ENCODE peak calls at places on chromosomes 16 and 17, in four cellular contexts. J is upper lobe of right lung, W is AG04450, K is neural crest cell. I is an unnamed sample.

GRCh38 chr16:31016018-31016417 is 5.6 kb upstream of the STX1B start:
- DNase-seq in W (no peak), K (no peak), J (no peak), I (no peak)

GRCh38 chr17:81898029-81898866 is 3.8 kb upstream of the NPB start:
- DNase-seq in K (no peak), W (no peak), J (no peak), I (no peak)

GRCh38 chr17:66629762-66630161 is 205.2 kb upstream of the CACNG5 start:
- DNase-seq in J (no peak), W (no peak), K (no peak), I (no peak)

GRCh38 chr17:14712471-14713075 is 411.7 kb downstream of the HS3ST3B1 start:
- DNase-seq in J (no peak), W (no peak), K (no peak), I (no peak)

GRCh38 chr16:81694494-81695285 is 84.4 kb upstream of the PLCG2 start:
- DNase-seq in K (no peak), W (no peak), J (no peak), I (no peak)

GRCh38 chr16:5415123-5415522 is 317.5 kb upstream of the EEF2KMT start:
- DNase-seq in W (no peak), K (no peak), J (no peak), I (no peak)

GRCh38 chr17:80566054-80566400 is 21.4 kb downstream of the RPTOR start:
- DNase-seq in W (no peak), J (no peak), K (no peak), I (no peak)

GRCh38 chr17:57675988-57676387 is 69.1 kb downstream of the CCDC182 start:
- DNase-seq in K (no peak), J (no peak), W (no peak), I (no peak)

GRCh38 chr17:49450735-49451134 is 36.1 kb upstream of the PHB1 start:
- DNase-seq in J (no peak), W (no peak), K (no peak), I (no peak)

GRCh38 chr17:64625541-64625940 is 36.6 kb downstream of the SMURF2 start:
- DNase-seq in K (no peak), W (no peak), J (no peak), I (no peak)

GRCh38 chr16:78396046-78396445 is 296.6 kb downstream of the WWOX start:
- DNase-seq in W (no peak), J (no peak), K (no peak), I (no peak)

GRCh38 chr16:80263181-80263823 is 277.5 kb upstream of the DYNLRB2 start:
- DNase-seq in J (no peak), W (no peak), K (no peak), I (no peak)

GRCh38 chr17:28841901-28842281 is 699 bp downstream of the FAM222B start:
- DNase-seq in J (no peak), K (no peak), W (no peak), I (no peak)

GRCh38 chr17:17056167-17056562 is 13.9 kb downstream of the MPRIP start:
- DNase-seq in J (peak), K (no peak), W (no peak), I (no peak)

GRCh38 chr16:84069540-84069939 is 26.9 kb upstream of the SLC38A8 start:
- DNase-seq in J (no peak), K (no peak), W (no peak), I (no peak)

GRCh38 chr17:81258292-81258691 is 19.2 kb downstream of the NDUFAF8 start:
- DNase-seq in W (no peak), J (no peak), K (no peak), I (no peak)

GRCh38 chr16:29658693-29659092 is 4.4 kb upstream of the SPN start:
- DNase-seq in K (no peak), J (no peak), W (no peak), I (no peak)

GRCh38 chr17:48601184-48601527 is 3.6 kb downstream of the HOXB6 start:
- DNase-seq in W (no peak), J (no peak), K (no peak), I (no peak)

GRCh38 chr17:82963104-82963950 is 116.1 kb upstream of the METRNL start:
- DNase-seq in K (peak), W (peak), J (peak), I (peak)

GRCh38 chr16:87487361-87487924 is 5.4 kb downstream of the ZCCHC14 start:
- DNase-seq in W (no peak), J (peak), K (no peak), I (no peak)

GRCh38 chr16:1993731-1994131 is 4.0 kb downstream of the SYNGR3 start:
- DNase-seq in J (peak), K (no peak), W (no peak), I (no peak)

GRCh38 chr16:85928411-85928820 is 29.5 kb downstream of the IRF8 start:
- DNase-seq in J (no peak), K (no peak), W (no peak), I (no peak)

GRCh38 chr16:87437911-87438610 is 45.9 kb downstream of the MAP1LC3B start:
- DNase-seq in W (no peak), K (no peak), J (no peak), I (no peak)

GRCh38 chr17:74798239-74798707 is 22.1 kb upstream of the NAT9 start:
- DNase-seq in W (no peak), K (no peak), J (no peak), I (no peak)

GRCh38 chr17:51585514-51586104 is 325.3 kb downstream of the UTP18 start:
- DNase-seq in K (peak), J (no peak), W (no peak), I (peak)

GRCh38 chr17:17723354-17724261 is 42.4 kb downstream of the RAI1 start:
- DNase-seq in W (peak), K (peak), J (no peak), I (peak)

GRCh38 chr17:82062984-82063368 is 2.6 kb downstream of the DUS1L start:
- DNase-seq in J (no peak), W (no peak), K (no peak), I (no peak)

GRCh38 chr17:66423436-66423922 is 121.1 kb downstream of the PRKCA start:
- DNase-seq in J (no peak), W (no peak), K (no peak), I (no peak)

GRCh38 chr17:75832164-75832651 is 12.0 kb downstream of the UNC13D start:
- DNase-seq in J (peak), K (no peak), W (no peak), I (no peak)

GRCh38 chr17:28711723-28712036 is at the start of gene PROCA1:
- DNase-seq in K (no peak), J (no peak), W (no peak), I (no peak)

GRCh38 chr16:15538484-15538883 is 104.1 kb downstream of the BMERB1 start:
- DNase-seq in J (no peak), K (no peak), W (no peak), I (no peak)

GRCh38 chr16:30086291-30087140 is 5.2 kb downstream of the TBX6 start:
- DNase-seq in K (no peak), J (no peak), W (no peak), I (no peak)

GRCh38 chr17:74444406-74444805 is 12.5 kb downstream of the GPRC5C start:
- DNase-seq in K (peak), W (no peak), J (peak), I (no peak)

GRCh38 chr16:67915831-67916723 is 15.6 kb downstream of the CTRL start:
- DNase-seq in J (no peak), W (no peak), K (no peak), I (no peak)

GRCh38 chr17:28718990-28719433 is 773 bp upstream of the RPL23A start:
- DNase-seq in J (no peak), W (no peak), K (peak), I (peak)

GRCh38 chr17:11898526-11899235 is 98.6 kb downstream of the ZNF18 start:
- DNase-seq in W (no peak), J (no peak), K (no peak), I (no peak)

GRCh38 chr17:82272495-82273326 is 789 bp downstream of the CSNK1D start:
- DNase-seq in W (no peak), K (peak), J (peak), I (peak)

GRCh38 chr17:37315601-37316000 is 60.2 kb upstream of the C17orf78 start:
- DNase-seq in J (no peak), K (no peak), W (no peak), I (no peak)

GRCh38 chr17:82734987-82735866 is at the start of gene FN3K:
- DNase-seq in W (peak), K (peak), J (peak), I (peak)

DNA sequence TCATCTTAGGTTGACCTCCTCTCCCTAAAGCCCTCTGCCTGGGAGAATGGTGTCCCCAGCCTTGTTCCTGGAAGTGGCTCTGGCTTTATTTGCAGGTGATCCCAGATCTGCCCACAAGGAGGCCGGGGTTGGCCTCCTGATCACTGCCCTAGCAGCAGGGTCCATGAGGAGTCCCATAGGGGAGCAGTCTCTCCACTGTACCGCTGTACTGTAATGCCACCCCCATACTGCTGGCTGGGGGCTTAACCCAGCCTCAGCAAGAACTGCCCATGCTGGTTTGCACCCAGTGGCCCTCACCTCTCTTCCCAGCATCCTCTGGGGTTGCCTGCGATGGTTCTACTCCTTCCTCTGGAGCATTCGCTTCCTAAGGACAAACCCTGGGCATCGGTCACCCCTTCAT is 39.1 kb downstream of the PSME3IP1 start:
- DNase-seq in K (no peak), W (no peak), J (no peak), I (peak)
- TF ChIP-seq CTCF in K (peak), W (peak), J (peak), I (peak)

GRCh38 chr16:11104168-11105037 is 151.6 kb downstream of the SOCS1 start:
- DNase-seq in K (no peak), W (no peak), J (no peak), I (no peak)

GRCh38 chr16:11106726-11107125 is 149.3 kb downstream of the SOCS1 start:
- DNase-seq in W (no peak), J (no peak), K (no peak), I (no peak)

GRCh38 chr16:11102523-11102898 is 153.5 kb downstream of the SOCS1 start:
- DNase-seq in K (no peak), W (no peak), J (no peak), I (no peak)

GRCh38 chr16:11107781-11108465 is 148.1 kb downstream of the SOCS1 start:
- DNase-seq in J (no peak), W (no peak), K (no peak), I (no peak)

GRCh38 chr16:11105038-11105903 is 150.7 kb downstream of the SOCS1 start:
- DNase-seq in K (no peak), W (peak), J (no peak), I (no peak)
- TF ChIP-seq CTCF in K (no peak), W (no peak), J (no peak), I (no peak)

GRCh38 chr16:62041401-62041800 is 5.2 kb upstream of the CDH8 start:
- DNase-seq in J (no peak), W (no peak), K (peak), I (peak)
- TF ChIP-seq CTCF in J (peak), W (no peak), K (peak), I (peak)

DNA sequence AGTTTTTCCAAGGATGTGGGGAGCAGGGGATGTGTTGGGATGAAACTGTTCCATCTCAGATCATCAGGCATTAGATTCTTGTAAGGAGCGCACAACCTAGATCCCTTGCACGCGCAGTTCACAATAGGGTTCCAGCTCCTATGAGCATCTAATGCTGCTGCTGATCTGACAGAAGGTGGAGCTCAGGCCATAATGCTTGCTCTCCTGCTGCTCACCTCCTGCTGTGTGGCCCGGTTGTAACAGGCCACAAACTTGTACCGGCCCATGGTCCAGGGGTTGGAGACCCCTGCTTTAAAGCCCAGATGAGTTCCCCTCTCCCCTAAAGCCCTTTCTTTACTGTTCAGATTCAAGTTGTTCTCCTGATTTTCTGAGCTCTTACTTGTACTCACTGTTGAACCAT is 44.8 kb downstream of the RNF135 start:
- DNase-seq in K (no peak), W (no peak), J (no peak), I (no peak)
- TF ChIP-seq CTCF in K (no peak), W (no peak), J (no peak), I (no peak)

DNA sequence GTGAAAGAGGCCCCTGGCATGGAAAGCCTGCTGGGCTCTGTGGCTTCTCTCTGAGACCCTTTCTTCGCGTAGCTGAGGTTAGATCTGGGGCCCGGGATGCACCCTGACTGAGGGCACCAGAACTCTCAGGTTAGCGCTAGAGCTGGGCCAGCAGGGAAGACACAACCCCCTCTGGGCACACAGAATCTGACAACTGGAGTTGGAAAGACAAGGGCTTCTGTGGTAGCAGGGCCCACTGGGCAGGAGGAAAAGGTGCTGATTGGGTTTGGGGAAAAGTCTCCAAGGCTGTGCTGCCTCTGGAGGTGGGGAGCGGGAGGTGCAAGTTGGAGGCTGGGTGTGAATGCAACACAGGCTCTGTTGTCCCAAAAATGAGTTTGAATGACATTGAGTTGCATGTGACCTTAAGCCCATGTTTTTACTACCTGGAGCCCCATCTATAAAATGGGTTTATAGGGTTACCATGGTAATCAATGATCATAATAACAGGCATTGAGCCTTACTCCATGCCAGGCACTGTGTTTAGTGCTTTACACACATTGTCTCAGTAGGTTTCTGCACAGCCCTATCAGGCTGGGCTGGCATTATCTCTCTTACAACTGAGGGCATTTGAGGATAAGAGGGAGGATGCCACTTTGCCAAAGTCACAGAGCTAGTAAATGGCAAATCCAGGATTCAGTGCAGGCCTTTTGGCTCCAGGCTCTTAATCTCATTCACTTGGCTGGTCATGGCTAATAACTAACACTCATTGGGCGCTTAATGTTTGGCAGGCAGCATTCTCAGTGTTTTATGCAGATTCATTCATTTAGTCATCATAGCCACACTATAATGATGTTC is 9.5 kb upstream of the IGFBP4 start:
- DNase-seq in W (no peak), K (no peak), J (peak), I (peak)
- TF ChIP-seq CTCF in W (peak), K (peak), J (peak), I (peak)

GRCh38 chr17:76843703-76844484 is 24.3 kb upstream of the MGAT5B start:
- DNase-seq in K (no peak), J (no peak), W (no peak), I (no peak)
- TF ChIP-seq CTCF in K (no peak), J (no peak), W (no peak), I (no peak)

DNA sequence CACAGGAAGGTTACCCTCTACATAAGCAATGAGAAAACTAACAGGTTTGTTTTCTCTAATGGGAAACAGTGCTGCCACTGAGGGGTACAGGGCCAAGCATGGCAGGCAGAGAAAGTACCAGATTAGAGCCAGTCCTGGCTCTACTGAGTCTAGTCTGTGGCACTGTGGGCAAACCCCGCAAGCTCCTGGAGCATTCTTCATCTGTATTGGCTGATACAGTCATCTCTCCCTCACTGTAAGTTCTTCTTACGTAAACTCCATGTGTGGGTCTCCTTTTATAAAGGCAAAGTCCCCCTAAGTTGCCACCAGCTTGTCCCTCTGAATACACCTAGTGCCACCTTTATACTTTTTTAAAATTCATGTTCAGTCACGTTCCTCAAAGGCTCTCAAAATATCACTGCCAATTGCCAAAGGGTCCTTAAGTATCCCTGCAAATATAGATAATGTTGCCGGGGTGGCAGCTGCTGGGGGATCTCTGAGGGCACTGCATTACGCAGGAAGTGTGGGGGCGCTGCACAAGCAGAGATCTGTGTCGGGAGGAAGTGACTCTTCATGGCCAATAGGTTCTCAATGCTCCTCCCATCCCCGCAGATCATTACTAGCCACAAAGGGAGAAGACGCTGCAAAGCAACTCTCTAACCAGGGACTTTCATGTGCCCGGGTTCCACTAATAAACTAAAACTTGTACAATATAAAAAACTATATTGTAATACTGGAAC is 18.8 kb downstream of the XPO6 start:
- DNase-seq in W (no peak), K (no peak), J (peak), I (no peak)
- TF ChIP-seq CTCF in W (no peak), K (no peak), J (peak), I (no peak)

DNA sequence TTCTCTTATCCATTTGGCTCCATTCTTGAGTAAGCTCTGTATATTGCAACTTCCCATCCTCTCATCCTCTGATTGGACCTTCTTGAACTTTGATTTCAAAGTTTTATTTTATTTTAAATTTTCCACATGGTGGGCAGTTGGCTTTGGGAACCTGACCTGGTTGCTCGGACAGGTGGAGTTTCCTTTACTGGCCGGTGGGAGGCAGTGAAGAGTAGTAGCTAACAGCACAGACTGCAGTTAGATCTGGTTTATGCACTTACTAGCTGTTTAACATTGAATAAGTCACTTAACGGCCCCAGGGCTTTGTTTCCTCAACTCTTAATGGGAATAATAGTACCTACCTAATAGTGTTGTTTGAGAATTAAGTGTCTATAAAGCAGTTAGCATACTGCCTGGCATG is 92.8 kb downstream of the GPR139 start:
- DNase-seq in J (no peak), K (no peak), W (no peak), I (peak)
- TF ChIP-seq CTCF in J (peak), K (peak), W (peak), I (peak)

DNA sequence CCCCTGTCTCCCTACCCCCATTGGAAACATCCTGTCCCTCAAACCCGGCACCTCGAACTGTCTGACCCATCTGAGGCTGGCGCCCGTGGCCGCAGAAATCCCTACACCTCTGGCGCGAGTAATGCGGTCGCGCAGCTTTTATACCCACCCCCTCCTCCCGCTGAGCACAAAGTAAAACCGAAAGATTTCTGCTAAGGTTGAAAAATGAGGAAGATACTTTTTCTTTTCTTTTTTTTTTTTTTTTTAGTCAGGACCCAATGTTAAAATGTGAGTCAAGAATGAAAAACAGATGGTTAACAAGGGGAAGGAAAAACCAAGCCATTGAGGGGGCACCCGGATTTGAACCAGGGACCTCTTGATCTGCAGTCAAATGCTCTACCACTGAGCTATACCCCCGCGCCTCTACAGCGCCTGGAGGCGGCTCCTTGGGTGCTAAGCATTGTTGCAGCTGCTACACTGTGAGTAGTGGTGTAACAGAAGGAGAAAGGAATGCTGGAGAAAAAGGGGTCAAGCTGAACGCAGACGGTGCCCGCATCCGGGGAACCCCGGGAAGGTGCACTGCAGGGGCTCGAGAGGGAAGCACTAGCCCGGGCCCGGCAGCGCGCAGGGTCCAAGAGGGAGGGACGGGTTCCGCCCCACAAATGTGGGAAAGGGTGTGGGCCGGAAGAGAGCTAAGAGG is 751 bp upstream of the LASP1 start:
- DNase-seq in W (peak), J (peak), K (peak), I (peak)
- TF ChIP-seq CTCF in W (peak), J (peak), K (no peak), I (no peak)

I was measured in endothelial cell.